ENCODE peak calls at places on chromosome 16, in seven cellular contexts. K is thyroid gland, W is upper lobe of right lung, M is bronchial epithelial cell, C is MM.1S, N is lung, E is GM23248. R is an unnamed sample. For H3K36me3, the result is how much of the 10 kb centered on the place peaks cover.

GRCh38 chr16:48250520-48251278 is 3.4 kb upstream of the ABCC11 start:
- DNase-seq in K (no peak), W (no peak), M (peak), C (no peak), N (no peak), E (no peak), R (no peak)

GRCh38 chr16:72317378-72317777 is 145.4 kb upstream of the PMFBP1 start:
- DNase-seq in K (no peak), W (no peak), M (no peak), C (no peak), N (no peak), E (peak), R (no peak)

GRCh38 chr16:51854401-51854951 is 692.5 kb downstream of the TOX3 start:
- DNase-seq in K (no peak), W (no peak), M (no peak), C (no peak), N (no peak), E (no peak), R (no peak)

GRCh38 chr16:78372302-78372701 is 272.8 kb downstream of the WWOX start:
- DNase-seq in K (no peak), W (no peak), M (no peak), C (no peak), N (no peak), E (no peak), R (no peak)

GRCh38 chr16:86630471-86630870 is 52.1 kb downstream of the FOXL1 start:
- DNase-seq in K (no peak), W (peak), M (no peak), C (no peak), N (no peak), E (peak), R (no peak)

GRCh38 chr16:7345423-7345822 is 12.8 kb downstream of the RBFOX1 start:
- DNase-seq in K (no peak), W (no peak), M (no peak), C (no peak), N (no peak), E (no peak), R (no peak)

GRCh38 chr16:57892041-57892440 is 78.9 kb downstream of the CNGB1 start:
- DNase-seq in K (peak), W (no peak), M (peak), C (no peak), N (no peak), E (peak), R (no peak)

GRCh38 chr16:87733190-87733589 is 32.6 kb downstream of the KLHDC4 start:
- DNase-seq in K (no peak), W (no peak), M (no peak), C (peak), N (no peak), E (no peak), R (no peak)

GRCh38 chr16:50756466-50756865 is 14.6 kb downstream of the CYLD start:
- DNase-seq in K (no peak), W (no peak), M (no peak), C (no peak), N (no peak), E (peak), R (no peak)

GRCh38 chr16:24427840-24428239 is 111.5 kb upstream of the RBBP6 start:
- DNase-seq in K (no peak), W (no peak), M (no peak), C (no peak), N (no peak), E (no peak), R (no peak)

GRCh38 chr16:66036162-66036561 is 330.3 kb upstream of the CDH5 start:
- DNase-seq in K (no peak), W (no peak), M (no peak), C (no peak), N (no peak), E (peak), R (no peak)

GRCh38 chr16:68280160-68280559 is 15.8 kb downstream of the SLC7A6 start:
- DNase-seq in K (no peak), W (no peak), M (no peak), C (no peak), N (no peak), E (no peak), R (no peak)

GRCh38 chr16:1940273-1941161 is 2.5 kb downstream of the MSRB1 start:
- DNase-seq in K (no peak), W (no peak), M (no peak), C (no peak), N (no peak), E (no peak), R (no peak)

GRCh38 chr16:20906871-20907255 is 6.3 kb downstream of the LYRM1 start:
- DNase-seq in K (no peak), W (no peak), M (no peak), C (no peak), N (no peak), E (no peak), R (no peak)

GRCh38 chr16:29029168-29029994 is 44.5 kb downstream of the LAT start:
- DNase-seq in K (no peak), W (peak), M (peak), C (no peak), N (no peak), E (peak), R (peak)

GRCh38 chr16:5633845-5634440 is 536.3 kb upstream of the EEF2KMT start:
- DNase-seq in K (no peak), W (no peak), M (peak), C (peak), N (no peak), E (peak), R (no peak)

GRCh38 chr16:85173077-85173980 is 61.1 kb upstream of the CIBAR2 start:
- DNase-seq in K (no peak), W (no peak), M (peak), C (no peak), N (no peak), E (peak), R (no peak)
- H3K4me3 ChIP-seq in K (no peak), W (peak), M (no peak), C (no peak), N (no peak), E (peak), R (no peak)

DNA sequence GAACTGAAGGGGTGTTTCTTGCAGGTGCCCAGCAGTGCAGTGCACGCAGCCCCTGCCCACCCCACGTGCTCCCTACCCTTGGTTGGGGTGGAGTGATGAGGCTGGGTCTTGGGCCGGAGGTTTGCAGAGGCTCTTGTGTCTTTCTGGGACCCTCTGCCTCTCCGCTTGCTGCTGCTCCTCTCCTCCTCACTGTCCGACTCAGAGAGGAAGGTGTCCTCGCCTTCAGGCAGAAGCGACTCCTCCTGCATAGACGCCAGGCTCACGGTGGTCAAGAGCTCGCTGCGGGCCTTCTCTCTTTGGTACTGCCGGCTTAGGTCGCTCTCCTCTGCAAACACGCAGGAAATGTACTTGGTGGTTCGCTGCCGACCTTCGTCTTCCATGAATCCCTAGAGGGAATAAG is 42.9 kb downstream of the GTF3C1 start:
- DNase-seq in K (no peak), W (no peak), M (no peak), C (no peak), N (no peak), E (no peak), R (no peak)
- H3K36me3 ChIP-seq in K (half or more), W (half or more), M (under half), C (under half), N (half or more), E (under half), R (under half)

GRCh38 chr16:74775255-74775654 is 635 bp upstream of the FA2H start:
- DNase-seq in K (no peak), W (no peak), M (no peak), C (no peak), N (no peak), E (no peak), R (no peak)

GRCh38 chr16:74774223-74775139 is at the start of gene FA2H:
- DNase-seq in K (peak), W (peak), M (peak), C (peak), N (peak), E (peak), R (peak)

GRCh38 chr16:74770826-74771526 is 3.6 kb downstream of the FA2H start:
- DNase-seq in K (no peak), W (peak), M (no peak), C (no peak), N (no peak), E (no peak), R (no peak)

GRCh38 chr16:74771656-74772315 is 2.8 kb downstream of the FA2H start:
- DNase-seq in K (no peak), W (no peak), M (no peak), C (no peak), N (no peak), E (no peak), R (peak)

GRCh38 chr16:74773431-74774222 is 993 bp downstream of the FA2H start:
- DNase-seq in K (peak), W (no peak), M (no peak), C (no peak), N (no peak), E (no peak), R (no peak)
- H3K4me3 ChIP-seq in K (peak), W (peak), M (no peak), C (peak), N (peak), E (no peak), R (peak)

GRCh38 chr16:22257440-22257839 is 39.8 kb upstream of the POLR3E start:
- DNase-seq in K (no peak), W (no peak), M (no peak), C (no peak), N (no peak), E (no peak), R (no peak)

GRCh38 chr16:22250522-22250921 is 44.4 kb downstream of the EEF2K start:
- DNase-seq in K (no peak), W (no peak), M (no peak), C (no peak), N (no peak), E (peak), R (no peak)

GRCh38 chr16:22255335-22255734 is 41.9 kb upstream of the POLR3E start:
- DNase-seq in K (no peak), W (no peak), M (no peak), C (no peak), N (no peak), E (peak), R (no peak)

GRCh38 chr16:22253272-22253671 is 43.9 kb upstream of the POLR3E start:
- DNase-seq in K (no peak), W (no peak), M (no peak), C (no peak), N (no peak), E (no peak), R (no peak)

DNA sequence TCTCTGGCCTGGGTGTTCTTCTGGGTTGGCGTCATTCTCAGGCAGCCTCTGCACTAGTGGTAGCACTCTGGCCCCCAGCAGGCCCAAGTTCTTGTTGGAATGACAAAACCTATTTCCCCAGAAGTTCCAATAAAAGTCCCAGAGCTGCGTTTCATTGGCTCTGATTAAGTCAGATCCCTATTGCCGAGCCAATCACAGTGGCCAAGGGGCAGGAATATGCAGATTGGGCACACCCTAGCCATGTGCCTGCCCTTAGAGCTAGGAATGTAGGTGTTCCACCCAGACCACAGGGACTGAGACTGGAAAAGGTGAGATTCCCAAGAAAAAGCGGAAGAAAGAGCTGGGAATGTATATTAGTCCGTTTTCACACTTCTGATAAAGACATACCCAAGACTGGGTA is 44.9 kb upstream of the POLR3E start:
- DNase-seq in K (no peak), W (no peak), M (no peak), C (no peak), N (no peak), E (no peak), R (no peak)
- H3K36me3 ChIP-seq in K (under half), W (half or more), M (under half), C (under half), N (half or more), E (under half), R (under half)

DNA sequence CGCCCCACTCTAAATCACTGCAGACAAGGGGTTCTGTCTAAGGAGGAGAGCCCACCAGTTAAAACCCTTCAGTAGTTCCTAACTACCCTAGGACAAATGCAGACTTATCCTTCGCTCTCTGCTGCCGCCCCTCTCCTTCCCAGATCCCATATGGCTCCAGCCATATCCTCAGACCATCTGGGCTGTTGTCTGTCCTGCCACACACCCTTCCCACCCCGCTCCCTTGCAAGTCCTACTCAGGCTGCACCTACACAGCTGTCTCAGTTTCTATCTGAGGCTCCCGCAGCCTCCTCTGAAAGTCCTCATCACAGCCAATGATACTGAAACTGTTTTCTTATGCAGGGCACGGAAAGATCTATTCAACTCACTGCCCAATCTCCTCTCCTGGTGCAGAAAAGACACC is 720 bp upstream of the BCKDK start:
- DNase-seq in K (no peak), W (no peak), M (no peak), C (peak), N (no peak), E (no peak), R (no peak)
- H3K4me3 ChIP-seq in K (no peak), W (no peak), M (no peak), C (peak), N (no peak), E (no peak), R (peak)

DNA sequence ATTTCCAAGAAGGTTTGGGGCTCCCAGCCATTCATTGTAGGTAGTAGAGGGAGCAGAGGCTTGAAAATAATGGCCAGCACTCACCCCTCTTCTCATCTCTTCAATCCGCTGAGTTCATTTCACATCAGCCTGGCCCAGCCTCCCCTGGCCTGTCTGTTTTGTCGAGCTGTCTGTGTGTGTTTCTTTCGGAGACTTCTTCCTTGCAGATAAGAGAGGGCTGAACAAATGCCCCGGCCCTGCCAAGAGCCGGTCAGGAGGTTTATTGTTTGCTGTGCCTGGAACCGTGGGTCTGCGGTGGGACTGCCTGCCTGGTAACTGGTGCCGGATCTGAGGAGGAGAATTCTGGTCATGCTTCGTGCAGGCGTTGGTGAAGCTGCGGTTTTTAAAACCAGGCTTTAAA is 3.4 kb downstream of the VPS4A start:
- DNase-seq in K (no peak), W (no peak), M (no peak), C (no peak), N (no peak), E (no peak), R (no peak)
- H3K36me3 ChIP-seq in K (under half), W (half or more), M (under half), C (under half), N (under half), E (under half), R (under half)

R was measured in GM06990.